ENCODE peak calls at places on chromosomes 13 and 19, in eight cellular contexts. O is fibroblast of pulmonary artery, F is breast epithelium, Y is A549, W is brain microvascular endothelial cell, E is IMR-90, D is fibroblast of the aortic adventitia, I is dorsolateral prefrontal cortex. C is an unnamed sample.

GRCh38 chr13:37446503-37446902 is 152.1 kb downstream of the POSTN start:
- DNase-seq in O (peak; percentile 90), F (no peak), Y (no peak), W (peak; percentile 98), E (peak; percentile 93), D (peak; percentile 91), I (no peak), C (peak; percentile 90)

GRCh38 chr19:49746206-49746958 is 16.7 kb downstream of the TSKS start:
- DNase-seq in O (peak; percentile 46), F (no peak), Y (peak; percentile 85), W (no peak), E (no peak), D (no peak), I (peak; percentile 51), C (peak; percentile 69)

GRCh38 chr19:4676955-4677731 is 7.0 kb upstream of the MYDGF start:
- DNase-seq in O (peak; percentile 56), F (no peak), Y (peak; percentile 81), W (peak; percentile 35), E (peak; percentile 35), D (peak; percentile 28), I (peak; percentile 65), C (peak; percentile 20)

GRCh38 chr19:756232-756631 is 5.3 kb downstream of the MISP start:
- DNase-seq in O (peak; percentile 35), F (no peak), Y (peak; percentile 77), W (peak; percentile 62), E (peak; percentile 49), D (no peak), I (no peak), C (no peak)

GRCh38 chr13:108780706-108781105 is 151.3 kb downstream of the MYO16 start:
- DNase-seq in O (no peak), F (no peak), Y (no peak), W (no peak), E (no peak), D (no peak), I (no peak), C (no peak)

GRCh38 chr13:82688400-82688999 is 1193.8 kb downstream of the SLITRK1 start:
- DNase-seq in O (peak; percentile 26), F (no peak), Y (no peak), W (no peak), E (peak; percentile 2), D (peak; percentile 43), I (no peak), C (no peak)

GRCh38 chr13:59424661-59425060 is 739.1 kb downstream of the DIAPH3 start:
- DNase-seq in O (peak; percentile 40), F (no peak), Y (no peak), W (peak; percentile 76), E (peak; percentile 69), D (no peak), I (no peak), C (no peak)

GRCh38 chr19:43759515-43759914 is 4.8 kb upstream of the SMG9 start:
- DNase-seq in O (no peak), F (no peak), Y (peak; percentile 82), W (peak; percentile 85), E (peak; percentile 55), D (peak; percentile 57), I (no peak), C (peak; percentile 44)

GRCh38 chr13:51325837-51326236 is 13.7 kb upstream of the SERPINE3 start:
- DNase-seq in O (no peak), F (no peak), Y (no peak), W (no peak), E (no peak), D (no peak), I (no peak), C (no peak)

GRCh38 chr13:41802684-41803554 is 158.0 kb downstream of the VWA8 start:
- DNase-seq in O (peak; percentile 67), F (no peak), Y (no peak), W (peak; percentile 85), E (peak; percentile 85), D (peak; percentile 72), I (no peak), C (no peak)

GRCh38 chr19:13881231-13881691 is 4.3 kb downstream of the NANOS3 start:
- DNase-seq in O (no peak), F (no peak), Y (no peak), W (no peak), E (peak; percentile 27), D (no peak), I (no peak), C (peak; percentile 19)

GRCh38 chr13:32535748-32536147 is 2.8 kb downstream of the N4BP2L2 start:
- DNase-seq in O (no peak), F (no peak), Y (no peak), W (no peak), E (no peak), D (no peak), I (no peak), C (no peak)

GRCh38 chr19:35739275-35740107 is 2.8 kb downstream of the IGFLR1 start:
- DNase-seq in O (no peak), F (no peak), Y (no peak), W (no peak), E (no peak), D (no peak), I (no peak), C (no peak)

GRCh38 chr13:66700336-66700735 is 529.8 kb downstream of the PCDH9 start:
- DNase-seq in O (no peak), F (no peak), Y (no peak), W (no peak), E (no peak), D (no peak), I (no peak), C (no peak)

GRCh38 chr19:47044946-47045866 is 3.2 kb downstream of the TMEM160 start:
- DNase-seq in O (no peak), F (no peak), Y (no peak), W (no peak), E (no peak), D (no peak), I (no peak), C (no peak)

GRCh38 chr13:35914662-35915061 is 216.5 kb downstream of the DCLK1 start:
- DNase-seq in O (no peak), F (no peak), Y (no peak), W (no peak), E (no peak), D (peak; percentile 38), I (no peak), C (no peak)

GRCh38 chr19:11141937-11142527 is 13.6 kb downstream of the SPC24 start:
- DNase-seq in O (no peak), F (no peak), Y (peak; percentile 43), W (no peak), E (no peak), D (no peak), I (no peak), C (no peak)

GRCh38 chr13:102901056-102901455 is 55.2 kb downstream of the ERCC5 start:
- DNase-seq in O (no peak), F (no peak), Y (no peak), W (no peak), E (no peak), D (no peak), I (no peak), C (no peak)

DNA sequence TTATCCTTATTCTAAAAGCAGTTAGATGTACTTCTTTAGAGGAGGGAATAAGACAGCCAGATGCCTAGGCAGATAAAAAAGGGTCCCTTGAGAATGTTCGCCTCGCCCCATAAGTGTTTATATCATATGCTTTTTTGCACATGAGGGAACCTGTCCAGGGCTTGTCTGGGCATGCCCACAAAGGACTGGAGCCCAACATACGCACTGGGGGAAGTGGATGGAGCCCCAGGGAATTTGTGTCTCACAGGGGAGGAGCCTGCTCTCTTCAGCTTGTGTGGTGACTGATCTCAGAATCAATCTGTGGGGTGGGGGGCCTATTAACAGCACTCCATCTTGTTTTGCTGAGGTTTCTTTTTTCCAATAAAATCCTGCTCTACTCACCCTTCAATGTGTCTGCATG is 22.6 kb downstream of the MED4 start:
- DNase-seq in O (no peak), F (no peak), Y (no peak), W (no peak), E (no peak), D (no peak), I (no peak), C (no peak)
- H3K4me3 ChIP-seq in O (no peak overlapping the region), F (no peak overlapping the region), Y (no peak overlapping the region), W (no peak overlapping the region), E (no peak overlapping the region), D (no peak overlapping the region), I (no peak overlapping the region), C (no peak overlapping the region)

DNA sequence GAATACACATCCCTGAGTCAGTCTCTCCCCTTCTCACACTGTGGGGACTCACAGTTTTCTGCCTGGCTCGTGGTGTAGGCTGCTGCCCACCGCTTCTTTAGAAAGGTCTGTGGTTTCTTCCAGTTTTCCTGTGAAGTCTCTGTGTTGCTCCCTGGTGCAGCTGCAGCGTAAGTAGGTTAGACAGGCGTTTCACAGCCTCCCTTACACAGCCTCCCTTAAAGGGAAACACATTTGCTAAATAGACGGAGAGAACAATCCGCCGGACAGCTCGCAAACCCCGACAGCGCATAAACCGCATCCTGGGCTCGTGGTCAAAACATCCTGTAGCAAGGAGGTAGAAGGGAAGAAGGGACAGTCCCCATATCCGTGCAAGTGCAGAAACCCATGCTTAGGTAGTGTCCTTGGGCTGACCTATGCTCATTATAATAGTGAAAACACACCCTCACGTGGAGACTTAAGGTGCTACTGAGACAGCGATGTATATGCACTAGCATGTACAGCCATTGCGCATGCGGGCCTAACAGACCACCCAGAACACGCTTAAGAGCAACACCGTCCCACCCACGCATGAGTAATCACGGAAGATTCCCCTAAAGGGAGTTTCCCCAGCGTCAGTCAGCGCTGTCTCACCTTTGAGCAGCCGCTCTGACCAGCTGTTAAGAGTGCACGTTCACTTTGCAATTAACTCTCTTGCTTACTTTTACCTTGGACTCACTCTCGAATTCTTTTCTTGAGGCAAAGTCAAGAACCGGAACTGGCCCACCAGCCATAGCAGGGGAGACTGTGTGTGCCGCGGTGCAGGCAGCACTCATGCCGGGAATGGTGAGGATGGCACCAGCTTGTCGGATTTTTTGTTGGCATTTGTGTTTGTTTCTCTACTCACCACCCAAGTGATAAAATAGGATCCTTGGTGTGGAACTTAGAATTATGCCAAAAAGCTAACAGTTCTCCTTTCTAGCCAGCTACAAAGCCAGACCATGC is 16.6 kb downstream of the SIGLEC8 start:
- DNase-seq in O (no peak), F (no peak), Y (peak; percentile 14), W (no peak), E (no peak), D (no peak), I (no peak), C (no peak)
- TF ChIP-seq CTCF in O (no peak), F (no peak), Y (no peak), W (no peak), E (no peak), D (no peak), I (no peak), C (no peak)

GRCh38 chr13:80604094-80604493 is 263.2 kb upstream of the SPRY2 start:
- DNase-seq in O (peak; percentile 52), F (no peak), Y (no peak), W (no peak), E (no peak), D (peak; percentile 37), I (no peak), C (no peak)
- H3K4me3 ChIP-seq in O (no peak overlapping the region), F (no peak overlapping the region), Y (no peak overlapping the region), W (no peak overlapping the region), E (no peak overlapping the region), D (no peak overlapping the region), I (no peak overlapping the region), C (no peak overlapping the region)

DNA sequence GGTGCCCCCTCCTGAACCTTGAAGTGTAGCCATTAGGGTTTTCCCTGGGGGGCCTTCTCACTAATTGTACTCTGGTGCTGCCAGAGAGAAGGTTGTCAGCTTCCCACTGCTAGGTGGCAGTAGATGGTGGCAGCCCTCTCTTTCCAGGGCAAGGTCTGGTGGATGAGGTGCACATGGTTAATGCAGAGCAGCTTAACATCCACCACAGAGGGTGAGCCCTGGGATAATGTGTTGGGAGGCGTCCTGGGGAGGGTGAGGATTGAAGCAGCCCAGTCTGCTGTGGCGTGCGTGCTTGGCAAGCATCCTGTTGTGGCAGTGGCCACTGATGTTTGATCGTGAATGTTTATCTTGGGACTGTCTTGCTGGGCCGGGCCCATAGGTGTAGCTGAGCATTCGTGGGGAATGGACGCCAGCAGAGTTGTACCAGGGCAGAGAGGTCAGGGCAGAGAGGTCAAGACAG is 5.8 kb downstream of the EGLN2 start:
- DNase-seq in O (no peak), F (no peak), Y (no peak), W (no peak), E (no peak), D (no peak), I (no peak), C (no peak)
- TF ChIP-seq CTCF in O (peak; percentile 11), F (no peak), Y (peak; percentile 33), W (peak; percentile 29), E (no peak), D (no peak), I (peak; percentile 25), C (peak; percentile 24)